ENCODE peak calls at places on chromosome 12, in four cellular contexts. T is stimulated activated CD8-positive, alpha-beta memory T cell treated with anti-CD3 and anti-CD28 coated beads, Interleukin-15, amount 100 ng/mL, for 24 hours; J is activated CD8-positive, alpha-beta T cell treated with anti-CD3 and anti-CD28 coated beads, Interleukin-2, amount 10 ng/mL, durations not matched to agents 7 days and 5 days; O is GM13976. N is an unnamed sample.

GRCh38 chr12:166425-167091 is 47.4 kb downstream of the SLC6A12 start:
- DNase-seq in T (no peak), J (no peak), O (no peak), N (no peak)

GRCh38 chr12:32611986-32612385 is 67.1 kb upstream of the DNM1L start:
- DNase-seq in T (no peak), J (no peak), O (no peak), N (no peak)

GRCh38 chr12:97951717-97952116 is 489.1 kb downstream of the RMST start:
- DNase-seq in T (no peak), J (no peak), O (no peak), N (no peak)

GRCh38 chr12:70217416-70217815 is 25.8 kb upstream of the CNOT2 start:
- DNase-seq in T (no peak), J (no peak), O (no peak), N (no peak)

GRCh38 chr12:109153711-109154434 is 37.5 kb downstream of the ACACB start:
- DNase-seq in T (no peak), J (no peak), O (no peak), N (no peak)

GRCh38 chr12:49108958-49109404 is 1.7 kb downstream of the LMBR1L start:
- DNase-seq in T (no peak), J (no peak), O (no peak), N (no peak)

GRCh38 chr12:46253544-46254162 is 15.2 kb downstream of the SLC38A1 start:
- DNase-seq in T (no peak), J (no peak), O (no peak), N (no peak)

GRCh38 chr12:85188609-85189008 is 91.4 kb upstream of the ALX1 start:
- DNase-seq in T (no peak), J (no peak), O (no peak), N (no peak)

GRCh38 chr12:115730975-115731541 is 546.4 kb downstream of the MED13L start:
- DNase-seq in T (no peak), J (no peak), O (no peak), N (no peak)

GRCh38 chr12:34395056-34396005 is 373.0 kb downstream of the ALG10 start:
- DNase-seq in T (no peak), J (no peak), O (peak; percentile 14), N (peak; percentile 13)

GRCh38 chr12:14260011-14260993 is 105.2 kb upstream of the ATF7IP start:
- DNase-seq in T (no peak), J (no peak), O (no peak), N (peak; percentile 81)

GRCh38 chr12:119020377-119021360 is 39.3 kb downstream of the SRRM4 start:
- DNase-seq in T (no peak), J (no peak), O (peak; percentile 19), N (no peak)

GRCh38 chr12:72453079-72453478 is 180.9 kb downstream of the TRHDE start:
- DNase-seq in T (no peak), J (no peak), O (no peak), N (no peak)

GRCh38 chr12:7112041-7112440 is 3.0 kb upstream of the C1RL start:
- DNase-seq in T (no peak), J (no peak), O (no peak), N (no peak)

GRCh38 chr12:10272466-10272865 is 35.2 kb upstream of the KLRD1 start:
- DNase-seq in T (no peak), J (no peak), O (no peak), N (no peak)

GRCh38 chr12:47942327-47943230 is 20.8 kb upstream of the TMEM106C start:
- DNase-seq in T (no peak), J (peak; percentile 61), O (peak; percentile 75), N (no peak)

GRCh38 chr12:100868487-100868886 is 73.9 kb downstream of the ANO4 start:
- DNase-seq in T (no peak), J (no peak), O (no peak), N (no peak)

GRCh38 chr12:65911321-65911720 is 87.0 kb downstream of the HMGA2 start:
- DNase-seq in T (no peak), J (no peak), O (no peak), N (no peak)

GRCh38 chr12:55743131-55743921 is 404 bp downstream of the GDF11 start:
- DNase-seq in T (no peak), J (peak; percentile 67), O (peak; percentile 84), N (peak; percentile 69)

GRCh38 chr12:87849074-87849473 is 180.1 kb downstream of the C12orf50 start:
- DNase-seq in T (no peak), J (no peak), O (no peak), N (no peak)

GRCh38 chr12:123040106-123040505 is 59.6 kb downstream of the ARL6IP4 start:
- DNase-seq in T (no peak), J (no peak), O (no peak), N (no peak)

GRCh38 chr12:1692895-1693294 is 2.0 kb downstream of the ADIPOR2 start:
- DNase-seq in T (no peak), J (no peak), O (no peak), N (no peak)

GRCh38 chr12:68806488-68807237 is 1.3 kb upstream of the MDM2 start:
- DNase-seq in T (no peak), J (peak; percentile 17), O (no peak), N (no peak)

GRCh38 chr12:52584156-52584682 is 10.6 kb upstream of the KRT74 start:
- DNase-seq in T (no peak), J (no peak), O (no peak), N (no peak)

GRCh38 chr12:129681830-129682229 is 222.0 kb downstream of the TMEM132D start:
- DNase-seq in T (no peak), J (no peak), O (no peak), N (no peak)

GRCh38 chr12:101935769-101936741 is 58.7 kb downstream of the DRAM1 start:
- DNase-seq in T (no peak), J (no peak), O (peak; percentile 50), N (no peak)

GRCh38 chr12:23098110-23099049 is 473.4 kb downstream of the ETNK1 start:
- DNase-seq in T (no peak), J (no peak), O (no peak), N (no peak)